ENCODE peak calls at places on chromosomes 7 and 10, in five cellular contexts. E is testis; G is CD4-positive, alpha-beta memory T cell; R is spleen; X is colonic mucosa. Z is an unnamed sample.

GRCh38 chr7:157208758-157209413 is 70.2 kb downstream of the UBE3C start:
- DNase-seq in X (no peak), E (no peak), G (no peak), R (no peak), Z (no peak)

GRCh38 chr10:9602930-9603459 is 1414.7 kb upstream of the CELF2 start:
- DNase-seq in G (no peak), E (no peak), R (no peak), X (no peak), Z (no peak)

GRCh38 chr7:132386249-132386681 is 190.0 kb downstream of the PLXNA4 start:
- DNase-seq in R (peak; percentile 69), G (no peak), X (peak; percentile 50), E (peak; percentile 39), Z (no peak)

GRCh38 chr10:71269301-71270288 is 49.5 kb upstream of the SLC29A3 start:
- DNase-seq in G (no peak), X (no peak), R (no peak), E (peak; percentile 81), Z (no peak)

GRCh38 chr10:24603333-24603732 is 120.4 kb downstream of the ARHGAP21 start:
- DNase-seq in X (no peak), G (no peak), R (no peak), E (no peak), Z (no peak)

GRCh38 chr7:113100091-113100723 is 13.6 kb upstream of the GPR85 start:
- DNase-seq in R (no peak), E (no peak), X (no peak), G (no peak), Z (no peak)

GRCh38 chr7:150428671-150429451 is 21.6 kb upstream of the GIMAP8 start:
- DNase-seq in X (peak; percentile 72), G (no peak), R (no peak), E (peak; percentile 46), Z (no peak)

GRCh38 chr10:75111906-75112703 is 649 bp downstream of the SAMD8 start:
- DNase-seq in E (peak; percentile 65), G (peak; percentile 51), R (peak; percentile 91), X (peak; percentile 61), Z (peak; percentile 17)

GRCh38 chr10:96047004-96047649 is 3.7 kb downstream of the CCNJ start:
- DNase-seq in R (no peak), X (no peak), E (no peak), G (no peak), Z (no peak)

GRCh38 chr10:69757553-69758309 is 44.0 kb upstream of the COL13A1 start:
- DNase-seq in X (no peak), R (no peak), E (peak; percentile 56), G (no peak), Z (no peak)

GRCh38 chr7:138865843-138866242 is 67.8 kb upstream of the ATP6V0A4 start:
- DNase-seq in X (no peak), E (no peak), G (peak; percentile 42), R (no peak), Z (no peak)

GRCh38 chr7:116317907-116318306 is 107.6 kb downstream of the TES start:
- DNase-seq in E (no peak), G (no peak), R (no peak), X (no peak), Z (no peak)

GRCh38 chr7:73446716-73447115 is 13.1 kb downstream of the FZD9 start:
- DNase-seq in E (no peak), G (no peak), X (no peak), R (no peak), Z (no peak)

GRCh38 chr10:91681361-91682276 is 48.7 kb upstream of the PPP1R3C start:
- DNase-seq in E (peak; percentile 61), X (no peak), G (no peak), R (no peak), Z (no peak)

GRCh38 chr7:144812379-144813283 is 23.2 kb downstream of the TPK1 start:
- DNase-seq in R (no peak), E (no peak), G (peak; percentile 66), X (no peak), Z (no peak)

GRCh38 chr10:86533328-86533727 is 11.7 kb upstream of the WAPL start:
- DNase-seq in E (no peak), R (no peak), X (no peak), G (no peak), Z (no peak)

GRCh38 chr10:110530131-110530831 is 32.6 kb downstream of the DUSP5 start:
- DNase-seq in X (peak; percentile 26), R (peak; percentile 76), G (no peak), E (no peak), Z (no peak)

GRCh38 chr7:23001610-23002009 is 12.3 kb downstream of the HYCC1 start:
- DNase-seq in R (no peak), E (no peak), G (no peak), X (no peak), Z (no peak)

GRCh38 chr10:102743078-102743587 is 615 bp upstream of the WBP1L start:
- DNase-seq in X (no peak), E (no peak), R (no peak), G (no peak), Z (no peak)

GRCh38 chr7:1224093-1224702 is 8.5 kb upstream of the UNCX start:
- DNase-seq in X (no peak), G (no peak), E (no peak), R (no peak), Z (no peak)
- H3K4me3 ChIP-seq in X (no peak overlapping the region), G (no peak overlapping the region), E (no peak overlapping the region), R (peak overlapping the region; percentile 7), Z (no peak overlapping the region)

DNA sequence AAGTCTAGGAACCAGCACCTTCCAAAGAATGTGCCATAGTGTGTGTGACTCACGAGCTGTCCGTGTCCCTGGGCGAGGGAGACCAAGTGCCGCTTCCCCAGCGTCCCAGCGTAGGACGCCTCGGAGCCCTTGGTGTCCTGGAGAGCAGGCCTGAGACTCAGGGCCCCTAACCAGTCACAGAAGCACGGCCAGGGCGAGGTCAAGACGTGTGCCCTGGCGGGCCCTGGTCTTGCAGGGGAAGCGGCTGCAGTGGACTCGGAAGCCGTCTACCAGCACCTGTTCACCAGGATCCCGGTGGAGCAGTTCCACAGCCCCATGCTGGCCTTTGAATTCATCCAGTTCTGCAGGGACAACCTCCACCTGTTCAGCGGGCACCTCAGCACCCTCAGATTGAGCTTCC is 10.6 kb downstream of the AP5Z1 start:
- DNase-seq in G (no peak), E (no peak), R (peak; percentile 71), X (no peak), Z (no peak)
- H3K27ac ChIP-seq in G (no peak overlapping the region), E (no peak overlapping the region), R (no peak overlapping the region), X (no peak overlapping the region), Z (no peak overlapping the region)

DNA sequence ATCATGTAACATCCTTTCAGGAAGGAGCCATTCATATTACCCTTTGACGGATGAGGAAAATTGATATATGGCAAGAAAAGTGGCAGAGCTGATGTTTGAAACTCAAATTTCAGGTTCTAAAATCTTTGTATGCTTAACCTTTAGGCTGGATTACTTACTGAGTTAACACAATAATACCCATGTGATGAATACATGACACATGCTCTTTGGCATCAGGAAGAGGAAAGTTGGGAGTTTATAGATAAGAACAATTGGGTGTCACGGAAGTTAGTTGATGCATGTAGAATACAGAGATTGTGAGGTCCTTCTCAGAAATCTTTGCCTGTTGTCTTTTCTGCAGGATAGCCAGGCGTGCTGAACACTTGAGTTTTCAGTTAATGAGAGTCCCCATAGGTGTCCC is 572.1 kb upstream of the POM121L12 start:
- DNase-seq in G (no peak), R (no peak), E (no peak), X (no peak), Z (no peak)
- H3K4me1 ChIP-seq in G (no peaks in the 10 kb centered on the region), R (no peaks in the 10 kb centered on the region), E (no peaks in the 10 kb centered on the region), X (no peaks in the 10 kb centered on the region), Z (no peaks in the 10 kb centered on the region)

GRCh38 chr7:143284591-143285453 is at the start of gene TMEM139:
- DNase-seq in G (no peak), E (no peak), X (peak; percentile 85), R (no peak), Z (no peak)
- H3K4me3 ChIP-seq in G (no peak within 1 kb of the TSS), E (no peak within 1 kb of the TSS), X (peak within 1 kb of the TSS; percentile 5), R (no peak within 1 kb of the TSS), Z (no peak within 1 kb of the TSS)

DNA sequence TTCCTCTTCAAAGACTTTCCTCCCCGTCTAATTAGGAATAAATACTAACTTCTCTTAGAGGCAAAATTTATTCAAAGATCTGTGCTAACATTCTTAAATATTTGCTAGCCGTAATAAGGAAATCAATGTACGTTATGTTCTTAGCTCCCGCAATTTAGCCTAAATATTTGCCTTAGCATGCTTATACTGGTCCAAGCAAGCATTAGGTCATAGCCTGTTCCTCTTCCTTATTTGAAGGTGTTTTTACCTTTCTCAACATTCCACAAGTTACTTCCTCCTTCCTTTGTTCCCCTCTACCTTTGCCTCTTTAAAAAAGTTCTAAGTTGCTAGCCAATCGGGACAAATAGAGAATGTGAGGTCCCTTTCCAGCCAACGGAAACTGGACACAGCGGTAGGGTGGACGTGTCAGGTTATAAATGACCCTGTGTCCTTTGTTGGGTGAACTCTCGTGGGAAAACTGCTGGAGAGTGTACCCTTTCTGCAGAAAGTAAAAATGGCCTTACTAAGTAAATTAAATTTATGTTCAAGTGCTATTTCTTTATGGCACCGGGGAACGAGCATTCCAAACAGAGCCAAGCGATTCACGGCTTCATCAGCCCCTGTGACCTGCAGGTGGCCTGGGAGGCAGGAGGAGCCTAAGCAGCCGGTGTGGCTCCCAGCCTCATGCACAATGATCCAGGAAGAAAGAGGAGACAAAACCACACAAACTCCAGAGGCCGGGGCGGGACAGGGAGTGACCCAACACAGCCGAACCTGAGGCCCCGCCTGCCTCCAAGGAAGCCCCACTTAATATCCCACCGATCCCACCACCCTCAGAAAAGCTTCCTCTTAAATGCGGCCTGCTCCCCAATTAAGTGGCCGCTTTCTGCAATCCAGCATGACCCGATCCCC is 67.0 kb downstream of the ZRANB1 start:
- DNase-seq in G (no peak), X (peak; percentile 84), R (peak; percentile 58), E (no peak), Z (no peak)
- H3K27ac ChIP-seq in G (no peak overlapping the region), X (peak overlapping the region; percentile 64), R (no peak overlapping the region), E (peak overlapping the region; percentile 85), Z (no peak overlapping the region)

DNA sequence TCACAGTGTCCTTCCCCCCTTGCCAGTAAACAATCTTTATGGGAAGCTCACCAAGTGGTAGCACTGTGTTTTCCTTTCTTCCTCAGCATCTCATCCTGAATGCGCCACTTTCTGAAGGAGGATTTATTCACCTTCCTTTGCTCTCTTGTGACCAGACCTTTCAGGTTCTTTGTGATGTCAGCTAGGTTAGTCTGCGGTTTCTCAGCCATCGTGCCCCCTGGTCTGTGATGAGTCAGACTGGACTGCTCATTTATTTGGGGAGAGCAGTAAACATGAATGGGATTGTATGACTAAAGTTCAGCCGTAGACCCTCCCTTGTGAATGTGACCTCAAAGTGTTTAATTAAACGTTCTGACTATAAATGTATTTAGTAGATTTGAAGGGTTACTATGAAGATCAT is 235.1 kb upstream of the CELF2 start:
- DNase-seq in E (no peak), R (no peak), X (no peak), G (no peak), Z (no peak)
- H3K4me1 ChIP-seq in E (no peaks in the 10 kb centered on the region), R (no peaks in the 10 kb centered on the region), X (no peaks in the 10 kb centered on the region), G (no peaks in the 10 kb centered on the region), Z (no peaks in the 10 kb centered on the region)